ENCODE peak calls at places on chromosomes 4 and X, in nine cellular contexts. Z, C, L, Q, Y, V, N, S and O are unnamed samples.

GRCh38 chrX:40281341-40282005 is 183.7 kb upstream of the BCOR start:
- DNase-seq in L (no peak), N (no peak), S (no peak), Y (peak; percentile 3), C (no peak), Q (no peak), Z (no peak), V (no peak), O (no peak)

GRCh38 chr4:72019688-72020087 is 12.1 kb upstream of the NPFFR2 start:
- DNase-seq in Y (no peak), S (no peak), C (no peak), Z (no peak), L (no peak), V (no peak), N (no peak), Q (no peak), O (no peak)

GRCh38 chr4:17785858-17786257 is 4.4 kb upstream of the FAM184B start:
- DNase-seq in L (no peak), V (no peak), Z (no peak), Y (no peak), C (no peak), Q (no peak), N (no peak), S (no peak), O (no peak)

GRCh38 chr4:38562751-38563198 is 101.2 kb upstream of the KLF3 start:
- DNase-seq in Z (no peak), S (peak; percentile 74), Q (no peak), C (no peak), N (peak; percentile 68), L (peak; percentile 62), Y (no peak), V (no peak), O (no peak)

GRCh38 chr4:188428935-188429334 is 289.7 kb downstream of the TRIML1 start:
- DNase-seq in C (no peak), S (no peak), Y (no peak), N (no peak), Q (peak; percentile 65), L (peak; percentile 70), V (no peak), Z (no peak), O (no peak)

GRCh38 chr4:113086172-113086695 is 36.8 kb downstream of the ANK2 start:
- DNase-seq in Y (no peak), Z (no peak), V (no peak), S (no peak), N (no peak), Q (peak; percentile 43), C (no peak), L (no peak), O (no peak)

GRCh38 chr4:61200195-61200990 is at the start of gene ADGRL3:
- DNase-seq in V (no peak), C (peak; percentile 61), L (no peak), S (peak; percentile 1), Q (peak; percentile 91), Z (peak; percentile 64), Y (no peak), N (peak; percentile 51), O (peak; percentile 5)

GRCh38 chr4:8305851-8306361 is 36.4 kb downstream of the HTRA3 start:
- DNase-seq in Z (no peak), S (no peak), C (no peak), V (no peak), Y (no peak), L (no peak), N (peak; percentile 79), Q (no peak), O (no peak)

GRCh38 chr4:124295413-124295812 is 417.1 kb downstream of the ANKRD50 start:
- DNase-seq in N (no peak), Z (no peak), Q (no peak), S (no peak), L (no peak), Y (no peak), C (no peak), V (no peak), O (no peak)

GRCh38 chr4:53189011-53189410 is 176.8 kb downstream of the SCFD2 start:
- DNase-seq in C (no peak), Z (no peak), L (peak; percentile 19), Y (no peak), S (peak; percentile 90), V (no peak), Q (no peak), N (no peak), O (no peak)

GRCh38 chrX:46577116-46578005 is 3.8 kb downstream of the CHST7 start:
- DNase-seq in Y (no peak), Z (no peak), C (no peak), S (peak; percentile 59), V (no peak), N (no peak), L (peak; percentile 58), Q (no peak), O (no peak)

GRCh38 chrX:17632942-17633341 is 104.4 kb upstream of the SCML1 start:
- DNase-seq in L (peak; percentile 73), Z (no peak), Y (no peak), Q (no peak), N (no peak), C (no peak), V (no peak), S (peak; percentile 30), O (no peak)